ENCODE peak calls at places on chromosome 9, in five cellular contexts. G is endothelial cell; U is activated CD4-positive, alpha-beta T cell treated with anti-CD3 and anti-CD28 coated beads, Interleukin-2, amount 50 U/mL, for 1 hour; M is NCI-H1417 treated with DMSO at 0.1 percent for 48 hours; B is M059J. F is an unnamed sample.

GRCh38 chr9:38768351-38768761 is 48.4 kb upstream of the FAM240B start:
- DNase-seq in B (peak; percentile 26), G (no peak), M (no peak), U (no peak), F (no peak)

GRCh38 chr9:113621309-113621791 is 157.8 kb downstream of the RGS3 start:
- DNase-seq in G (peak; percentile 54), U (no peak), M (no peak), B (peak; percentile 97), F (no peak)

GRCh38 chr9:120916573-120916972 is 10.0 kb downstream of the TRAF1 start:
- DNase-seq in U (no peak), B (no peak), G (no peak), M (no peak), F (no peak)

GRCh38 chr9:128091571-128091970 is 23.5 kb downstream of the SLC25A25 start:
- DNase-seq in M (no peak), U (no peak), B (no peak), G (no peak), F (no peak)

GRCh38 chr9:73042155-73042554 is 89.3 kb upstream of the ALDH1A1 start:
- DNase-seq in M (no peak), U (no peak), G (no peak), B (peak; percentile 73), F (no peak)

GRCh38 chr9:69149321-69149807 is 24.7 kb upstream of the TJP2 start:
- DNase-seq in M (no peak), G (peak; percentile 37), U (no peak), B (no peak), F (no peak)

GRCh38 chr9:77588319-77588937 is 59.7 kb downstream of the GNA14 start:
- DNase-seq in U (no peak), B (peak; percentile 79), G (no peak), M (no peak), F (no peak)

GRCh38 chr9:136963341-136963740 is 11.3 kb downstream of the LCN12 start:
- DNase-seq in G (no peak), M (no peak), U (no peak), B (no peak), F (no peak)

GRCh38 chr9:124124729-124125589 is 113.4 kb downstream of the LHX2 start:
- DNase-seq in G (no peak), M (no peak), U (no peak), B (no peak), F (no peak)

GRCh38 chr9:79809931-79810330 is 238.2 kb downstream of the TLE4 start:
- DNase-seq in G (no peak), B (peak; percentile 91), U (no peak), M (no peak), F (no peak)

GRCh38 chr9:88523056-88523455 is 11.9 kb upstream of the NXNL2 start:
- DNase-seq in B (peak; percentile 90), G (no peak), M (no peak), U (no peak), F (no peak)

GRCh38 chr9:94868462-94868861 is 142.0 kb downstream of the AOPEP start:
- DNase-seq in U (no peak), M (no peak), G (no peak), B (peak; percentile 28), F (no peak)

GRCh38 chr9:27303219-27303618 is 6.3 kb upstream of the EQTN start:
- DNase-seq in G (no peak), M (no peak), U (no peak), B (peak; percentile 58), F (no peak)

GRCh38 chr9:119289740-119290139 is 79.5 kb downstream of the BRINP1 start:
- DNase-seq in B (peak; percentile 49), U (no peak), G (peak; percentile 71), M (no peak), F (no peak)

GRCh38 chr9:115838417-115838816 is 315.2 kb upstream of the PAPPA start:
- DNase-seq in G (no peak), B (no peak), M (no peak), U (no peak), F (no peak)

GRCh38 chr9:90807006-90807405 is 5.4 kb downstream of the SYK start:
- DNase-seq in U (no peak), G (no peak), M (no peak), B (no peak), F (no peak)

GRCh38 chr9:137988701-137989100 is 111.1 kb downstream of the CACNA1B start:
- DNase-seq in B (no peak), U (no peak), G (no peak), M (no peak), F (no peak)

GRCh38 chr9:69444021-69444420 is 119.0 kb downstream of the ENTREP1 start:
- DNase-seq in B (peak; percentile 72), M (no peak), U (no peak), G (no peak), F (no peak)

F was measured in NCI-H1436 treated with DMSO at 0.1 percent for 48 hours.